ENCODE peak calls at places on chromosomes 3 and 15, in nine cellular contexts. I is BE2C, P is transverse colon, H is cardiac fibroblast, K is astrocyte of the cerebellum, W is heart right ventricle, G is psoas muscle, O is cardiac muscle cell, A is fibroblast of lung. E is an unnamed sample.

GRCh38 chr3:107574650-107575049 is 51.9 kb downstream of the BBX start:
- DNase-seq in I (no peak), P (no peak), H (peak; percentile 69), K (peak; percentile 28), W (peak; percentile 32), G (no peak), O (peak; percentile 52), A (peak; percentile 68), E (peak; percentile 21)

GRCh38 chr3:136414476-136414875 is 164.3 kb downstream of the PCCB start:
- DNase-seq in I (no peak), P (no peak), H (peak; percentile 4), K (no peak), W (no peak), G (no peak), O (no peak), A (no peak), E (no peak)

GRCh38 chr15:94083467-94083991 is 147.8 kb upstream of the MCTP2 start:
- DNase-seq in I (no peak), P (peak; percentile 19), H (peak; percentile 35), K (peak; percentile 69), W (no peak), G (no peak), O (no peak), A (peak; percentile 35), E (no peak)

GRCh38 chr15:94080416-94080815 is 150.9 kb upstream of the MCTP2 start:
- DNase-seq in I (no peak), P (no peak), H (peak; percentile 0), K (peak; percentile 22), W (peak; percentile 35), G (peak; percentile 65), O (no peak), A (peak; percentile 77), E (no peak)

GRCh38 chr15:96264801-96265515 is 65.5 kb upstream of the NR2F2 start:
- DNase-seq in I (no peak), P (no peak), H (no peak), K (no peak), W (no peak), G (no peak), O (peak; percentile 30), A (no peak), E (no peak)

GRCh38 chr15:51888593-51889195 is 59.2 kb downstream of the TMOD3 start:
- DNase-seq in I (no peak), P (no peak), H (peak; percentile 51), K (no peak), W (no peak), G (no peak), O (peak; percentile 27), A (peak; percentile 49), E (no peak)

GRCh38 chr3:195727596-195728195 is 6.9 kb downstream of the MUC20 start:
- DNase-seq in I (no peak), P (peak; percentile 41), H (no peak), K (no peak), W (no peak), G (no peak), O (no peak), A (no peak), E (no peak)

GRCh38 chr3:73508330-73508954 is 116.3 kb downstream of the PDZRN3 start:
- DNase-seq in I (peak; percentile 64), P (peak; percentile 54), H (peak; percentile 83), K (peak; percentile 50), W (peak; percentile 65), G (no peak), O (peak; percentile 87), A (peak; percentile 84), E (no peak)

GRCh38 chr3:66486646-66487045 is 14.2 kb downstream of the LRIG1 start:
- DNase-seq in I (no peak), P (no peak), H (peak; percentile 39), K (no peak), W (no peak), G (no peak), O (no peak), A (peak; percentile 93), E (no peak)

GRCh38 chr3:27927882-27928281 is 205.8 kb upstream of the EOMES start:
- DNase-seq in I (no peak), P (no peak), H (no peak), K (no peak), W (no peak), G (no peak), O (no peak), A (no peak), E (no peak)

GRCh38 chr15:89115547-89115946 is 27.3 kb downstream of the ABHD2 start:
- DNase-seq in I (no peak), P (peak; percentile 74), H (no peak), K (no peak), W (no peak), G (no peak), O (no peak), A (no peak), E (no peak)

GRCh38 chr3:52533623-52534280 is at the start of gene NT5DC2:
- DNase-seq in I (peak; percentile 83), P (peak; percentile 80), H (peak; percentile 78), K (no peak), W (peak; percentile 60), G (peak; percentile 77), O (peak; percentile 90), A (peak; percentile 64), E (no peak)
- TF ChIP-seq CTCF in I (no peak), P (no peak), H (no peak), K (no peak), W (no peak), G (no peak), O (no peak), A (no peak), E (no peak)

DNA sequence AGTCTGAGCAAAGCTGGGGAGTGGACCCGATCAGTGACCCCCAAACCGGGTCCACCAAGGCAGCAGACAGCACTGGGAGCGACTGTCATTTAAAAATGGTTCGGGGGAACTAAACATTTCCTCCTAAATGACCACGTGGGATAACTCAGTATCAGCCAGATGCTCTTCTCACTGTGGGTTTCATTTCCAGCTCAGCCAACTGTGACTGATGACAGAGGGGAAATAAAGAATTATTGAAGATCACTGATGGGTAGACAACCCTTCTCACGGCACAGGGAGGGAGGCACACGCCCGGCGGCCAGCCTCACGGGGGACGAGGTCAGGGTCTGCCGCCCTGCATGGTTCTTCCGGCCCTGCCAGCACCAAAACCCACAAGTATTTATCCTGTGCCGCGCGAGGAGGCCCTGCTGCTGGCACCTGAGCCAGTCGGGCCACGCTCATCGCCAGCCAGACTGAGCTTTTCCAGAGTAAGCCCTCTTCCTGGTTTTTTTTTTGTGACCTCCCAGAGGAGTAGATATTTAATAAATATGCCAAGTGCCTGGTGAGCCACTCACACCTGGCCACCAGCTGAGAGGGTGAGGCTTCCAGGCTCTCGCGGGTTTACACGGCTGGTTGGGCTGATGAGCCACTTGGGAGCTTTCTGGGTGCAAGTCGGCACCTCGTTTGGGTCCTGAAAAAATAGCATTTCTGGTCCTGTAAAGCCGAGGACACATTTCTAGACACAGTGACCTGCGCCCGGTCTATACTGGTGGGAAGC is 6.2 kb downstream of the MELTF start:
- DNase-seq in I (peak; percentile 36), P (no peak), H (no peak), K (no peak), W (no peak), G (no peak), O (no peak), A (no peak), E (peak; percentile 39)
- H3K4me3 ChIP-seq in I (peak overlapping the region; percentile 49), P (no peak overlapping the region), H (no peak overlapping the region), K (no peak overlapping the region), W (no peak overlapping the region), G (no peak overlapping the region), O (no peak overlapping the region), A (no peak overlapping the region), E (no peak overlapping the region)

GRCh38 chr3:47367631-47368030 is 13.2 kb upstream of the PTPN23 start:
- DNase-seq in I (no peak), P (no peak), H (no peak), K (no peak), W (no peak), G (no peak), O (no peak), A (no peak), E (no peak)

GRCh38 chr3:47376393-47376792 is 4.4 kb upstream of the PTPN23 start:
- DNase-seq in I (no peak), P (no peak), H (no peak), K (no peak), W (no peak), G (no peak), O (no peak), A (no peak), E (no peak)

GRCh38 chr3:47366833-47367232 is 14.0 kb upstream of the PTPN23 start:
- DNase-seq in I (no peak), P (no peak), H (no peak), K (no peak), W (no peak), G (no peak), O (no peak), A (no peak), E (no peak)

GRCh38 chr3:47374587-47374986 is 6.2 kb upstream of the PTPN23 start:
- DNase-seq in I (no peak), P (no peak), H (no peak), K (no peak), W (no peak), G (no peak), O (no peak), A (no peak), E (no peak)

GRCh38 chr3:47370887-47371697 is 9.7 kb upstream of the PTPN23 start:
- DNase-seq in I (peak; percentile 18), P (peak; percentile 23), H (no peak), K (no peak), W (no peak), G (no peak), O (peak; percentile 16), A (no peak), E (no peak)
- TF ChIP-seq CTCF in I (no peak), P (peak; percentile 49), H (peak; percentile 23), K (peak; percentile 24), W (peak; percentile 55), G (peak; percentile 19), O (peak; percentile 12), A (no peak), E (peak; percentile 27)

GRCh38 chr15:75799190-75799589 is 44.1 kb upstream of the UBE2Q2 start:
- DNase-seq in I (no peak), P (no peak), H (no peak), K (no peak), W (no peak), G (no peak), O (no peak), A (no peak), E (no peak)

GRCh38 chr15:75796321-75796720 is 46.9 kb upstream of the UBE2Q2 start:
- DNase-seq in I (no peak), P (no peak), H (no peak), K (no peak), W (no peak), G (no peak), O (no peak), A (no peak), E (no peak)

DNA sequence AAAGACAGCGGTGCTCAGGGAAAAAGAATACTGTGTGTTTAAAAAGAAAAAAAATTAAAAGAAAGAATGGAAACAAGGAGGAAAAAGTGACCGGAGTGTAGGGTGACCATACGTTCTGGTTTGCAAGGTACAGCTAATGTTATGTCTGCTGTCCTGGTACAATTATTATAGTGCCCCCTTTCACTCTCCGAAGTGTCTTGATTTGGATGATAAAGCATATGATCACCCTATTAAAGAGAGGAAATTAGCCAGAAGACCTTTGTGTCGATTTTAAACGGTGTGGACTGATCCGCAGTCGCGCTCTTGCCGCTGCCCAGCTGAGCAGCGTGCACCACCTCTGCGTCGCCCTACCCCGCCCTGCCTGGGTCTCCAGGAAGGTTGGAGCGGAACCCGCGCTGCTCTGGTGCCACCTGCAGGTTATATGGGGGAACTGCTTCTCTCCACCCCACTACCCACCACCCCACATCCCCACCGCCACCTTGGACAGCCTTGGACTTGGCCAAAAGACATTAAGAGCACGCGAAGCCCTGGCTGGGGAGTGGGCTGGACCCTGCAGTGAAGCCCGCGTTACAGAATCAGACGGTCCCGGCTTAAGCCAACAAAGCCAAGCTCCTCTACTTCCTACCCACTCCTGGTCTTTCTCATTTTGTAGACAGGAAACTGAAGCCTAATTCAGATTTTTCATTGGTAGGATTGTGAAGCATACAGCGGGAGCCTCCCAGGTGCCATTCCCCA is 41.2 kb upstream of the UBE2Q2 start:
- DNase-seq in I (peak; percentile 89), P (peak; percentile 84), H (peak; percentile 72), K (peak; percentile 31), W (peak; percentile 78), G (peak; percentile 80), O (peak; percentile 90), A (peak; percentile 61), E (no peak)
- H3K4me3 ChIP-seq in I (peak overlapping the region; percentile 55), P (no peak overlapping the region), H (no peak overlapping the region), K (no peak overlapping the region), W (no peak overlapping the region), G (peak overlapping the region; percentile 48), O (peak overlapping the region; percentile 5), A (peak overlapping the region; percentile 41), E (no peak overlapping the region)